ENCODE peak calls at places on chromosomes 4 and X, in seven cellular contexts. One of them, this sample, is unnamed.

GRCh38 chr4:53905935-53906377 is 158.4 kb downstream of the CHIC2 start:
- DNase-seq in fibroblast of pulmonary artery: peak
- DNase-seq in Peyer's patch: no peak
- DNase-seq in WERI-Rb-1: no peak
- DNase-seq in fibroblast of mammary gland: peak
- DNase-seq in foreskin fibroblast: peak
- DNase-seq in nephron progenitor cell: peak
- DNase-seq in this sample: no peak

GRCh38 chrX:147228153-147228552 is 413.6 kb upstream of the CXorf51A start:
- DNase-seq in fibroblast of mammary gland: no peak
- DNase-seq in foreskin fibroblast: no peak
- DNase-seq in nephron progenitor cell: no peak
- DNase-seq in WERI-Rb-1: no peak
- DNase-seq in Peyer's patch: no peak
- DNase-seq in fibroblast of pulmonary artery: no peak
- DNase-seq in this sample: no peak

GRCh38 chrX:134167804-134168203 is 69.2 kb upstream of the CCDC160 start:
- DNase-seq in WERI-Rb-1: no peak
- DNase-seq in fibroblast of pulmonary artery: no peak
- DNase-seq in fibroblast of mammary gland: no peak
- DNase-seq in nephron progenitor cell: no peak
- DNase-seq in Peyer's patch: no peak
- DNase-seq in foreskin fibroblast: no peak
- DNase-seq in this sample: no peak

GRCh38 chrX:28398352-28398751 is 188.9 kb upstream of the IL1RAPL1 start:
- DNase-seq in WERI-Rb-1: no peak
- DNase-seq in foreskin fibroblast: no peak
- DNase-seq in Peyer's patch: no peak
- DNase-seq in fibroblast of pulmonary artery: no peak
- DNase-seq in fibroblast of mammary gland: no peak
- DNase-seq in nephron progenitor cell: no peak
- DNase-seq in this sample: no peak

GRCh38 chrX:97332963-97333362 is 449.3 kb downstream of the RPA4 start:
- DNase-seq in foreskin fibroblast: peak
- DNase-seq in fibroblast of pulmonary artery: peak
- DNase-seq in WERI-Rb-1: no peak
- DNase-seq in fibroblast of mammary gland: peak
- DNase-seq in Peyer's patch: no peak
- DNase-seq in nephron progenitor cell: no peak
- DNase-seq in this sample: no peak

GRCh38 chr4:84917087-84917821 is 49.2 kb downstream of the WDFY3 start:
- DNase-seq in fibroblast of mammary gland: no peak
- DNase-seq in foreskin fibroblast: no peak
- DNase-seq in WERI-Rb-1: no peak
- DNase-seq in fibroblast of pulmonary artery: no peak
- DNase-seq in Peyer's patch: no peak
- DNase-seq in nephron progenitor cell: no peak
- DNase-seq in this sample: no peak

GRCh38 chr4:174681723-174682300 is 147.2 kb downstream of the GLRA3 start:
- DNase-seq in nephron progenitor cell: no peak
- DNase-seq in WERI-Rb-1: no peak
- DNase-seq in Peyer's patch: no peak
- DNase-seq in fibroblast of pulmonary artery: peak
- DNase-seq in fibroblast of mammary gland: peak
- DNase-seq in foreskin fibroblast: peak
- DNase-seq in this sample: no peak

GRCh38 chr4:129428454-129428853 is 332.5 kb downstream of the C4orf33 start:
- DNase-seq in foreskin fibroblast: no peak
- DNase-seq in Peyer's patch: no peak
- DNase-seq in nephron progenitor cell: no peak
- DNase-seq in fibroblast of pulmonary artery: no peak
- DNase-seq in fibroblast of mammary gland: no peak
- DNase-seq in WERI-Rb-1: no peak
- DNase-seq in this sample: no peak

GRCh38 chr4:17574206-17574605 is 2.8 kb upstream of the LAP3 start:
- DNase-seq in WERI-Rb-1: no peak
- DNase-seq in nephron progenitor cell: no peak
- DNase-seq in Peyer's patch: no peak
- DNase-seq in fibroblast of pulmonary artery: no peak
- DNase-seq in fibroblast of mammary gland: no peak
- DNase-seq in foreskin fibroblast: no peak
- DNase-seq in this sample: no peak

GRCh38 chrX:21847342-21847741 is 7.9 kb downstream of the MBTPS2 start:
- DNase-seq in WERI-Rb-1: no peak
- DNase-seq in foreskin fibroblast: no peak
- DNase-seq in Peyer's patch: no peak
- DNase-seq in nephron progenitor cell: no peak
- DNase-seq in fibroblast of pulmonary artery: no peak
- DNase-seq in fibroblast of mammary gland: no peak
- DNase-seq in this sample: no peak

GRCh38 chr4:25860586-25861421 is 2.0 kb downstream of the SEL1L3 start:
- DNase-seq in Peyer's patch: peak
- DNase-seq in nephron progenitor cell: no peak
- DNase-seq in foreskin fibroblast: no peak
- DNase-seq in WERI-Rb-1: no peak
- DNase-seq in fibroblast of mammary gland: no peak
- DNase-seq in fibroblast of pulmonary artery: peak
- DNase-seq in this sample: no peak

GRCh38 chrX:80432441-80432840 is 12.2 kb downstream of the TENT5D start:
- DNase-seq in Peyer's patch: no peak
- DNase-seq in nephron progenitor cell: no peak
- DNase-seq in fibroblast of pulmonary artery: no peak
- DNase-seq in fibroblast of mammary gland: no peak
- DNase-seq in WERI-Rb-1: no peak
- DNase-seq in foreskin fibroblast: no peak
- DNase-seq in this sample: no peak

GRCh38 chr4:184016742-184017668 is 111.9 kb downstream of the STOX2 start:
- DNase-seq in Peyer's patch: no peak
- DNase-seq in fibroblast of mammary gland: no peak
- DNase-seq in foreskin fibroblast: no peak
- DNase-seq in WERI-Rb-1: no peak
- DNase-seq in nephron progenitor cell: no peak
- DNase-seq in fibroblast of pulmonary artery: no peak
- DNase-seq in this sample: no peak

GRCh38 chr4:23884261-23884660 is 5.6 kb downstream of the PPARGC1A start:
- DNase-seq in nephron progenitor cell: no peak
- DNase-seq in Peyer's patch: no peak
- DNase-seq in foreskin fibroblast: no peak
- DNase-seq in fibroblast of pulmonary artery: no peak
- DNase-seq in WERI-Rb-1: no peak
- DNase-seq in fibroblast of mammary gland: peak
- DNase-seq in this sample: no peak

GRCh38 chr4:23878912-23879732 is 10.7 kb downstream of the PPARGC1A start:
- DNase-seq in foreskin fibroblast: peak
- DNase-seq in fibroblast of pulmonary artery: no peak
- DNase-seq in fibroblast of mammary gland: no peak
- DNase-seq in Peyer's patch: no peak
- DNase-seq in WERI-Rb-1: no peak
- DNase-seq in nephron progenitor cell: no peak
- DNase-seq in this sample: no peak

GRCh38 chr4:23881052-23881501 is 8.8 kb downstream of the PPARGC1A start:
- DNase-seq in fibroblast of mammary gland: no peak
- DNase-seq in fibroblast of pulmonary artery: peak
- DNase-seq in Peyer's patch: no peak
- DNase-seq in foreskin fibroblast: peak
- DNase-seq in nephron progenitor cell: no peak
- DNase-seq in WERI-Rb-1: no peak
- DNase-seq in this sample: no peak

GRCh38 chr4:23882976-23883531 is 6.8 kb downstream of the PPARGC1A start:
- DNase-seq in foreskin fibroblast: no peak
- DNase-seq in fibroblast of mammary gland: no peak
- DNase-seq in Peyer's patch: no peak
- DNase-seq in nephron progenitor cell: no peak
- DNase-seq in fibroblast of pulmonary artery: no peak
- DNase-seq in WERI-Rb-1: no peak
- DNase-seq in this sample: no peak

DNA sequence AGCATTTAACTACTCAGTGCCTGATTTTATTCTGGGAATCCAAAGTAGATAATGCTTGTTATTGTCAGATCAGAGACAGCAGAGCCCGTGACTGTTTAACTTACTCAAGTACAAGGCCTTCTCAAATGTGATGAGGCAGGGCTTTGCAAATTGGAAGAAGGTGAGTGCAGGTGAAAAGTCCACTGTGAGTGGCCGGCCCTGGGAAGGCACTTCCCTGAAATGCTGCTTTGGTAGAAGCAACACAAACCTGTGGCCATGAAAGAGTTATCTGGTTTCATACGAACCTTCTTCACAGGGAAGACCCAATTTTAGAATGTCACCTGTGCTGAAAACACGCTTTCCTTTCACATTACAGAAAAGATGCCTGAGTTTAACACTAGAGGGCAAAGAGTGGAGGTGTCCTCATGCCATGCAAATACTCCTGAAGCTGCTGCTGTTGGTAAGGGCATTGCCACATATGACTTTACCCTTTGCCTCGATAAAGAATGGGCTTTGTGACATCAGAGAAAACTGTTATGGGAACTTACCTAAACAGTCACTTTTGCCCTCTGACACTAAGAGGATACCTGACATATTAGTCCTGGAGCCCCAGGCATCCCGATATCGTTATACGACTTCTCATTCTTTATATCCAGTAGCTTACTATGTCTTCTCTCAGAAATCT is 8.0 kb downstream of the PPARGC1A start:
- DNase-seq in fibroblast of mammary gland: no peak
- DNase-seq in fibroblast of pulmonary artery: no peak
- DNase-seq in foreskin fibroblast: no peak
- DNase-seq in WERI-Rb-1: no peak
- DNase-seq in Peyer's patch: no peak
- DNase-seq in nephron progenitor cell: no peak
- DNase-seq in this sample: no peak
- TF ChIP-seq CTCF in fibroblast of mammary gland: peak
- TF ChIP-seq CTCF in fibroblast of pulmonary artery: no peak
- TF ChIP-seq CTCF in foreskin fibroblast: no peak
- TF ChIP-seq CTCF in WERI-Rb-1: peak
- TF ChIP-seq CTCF in Peyer's patch: no peak
- TF ChIP-seq CTCF in nephron progenitor cell: no peak
- TF ChIP-seq CTCF in this sample: peak

GRCh38 chrX:2819345-2820130 is 9.2 kb upstream of the GYG2 start:
- DNase-seq in fibroblast of pulmonary artery: peak
- DNase-seq in foreskin fibroblast: peak
- DNase-seq in WERI-Rb-1: peak
- DNase-seq in nephron progenitor cell: no peak
- DNase-seq in fibroblast of mammary gland: peak
- DNase-seq in Peyer's patch: no peak
- DNase-seq in this sample: no peak
- TF ChIP-seq CTCF in fibroblast of pulmonary artery: peak
- TF ChIP-seq CTCF in foreskin fibroblast: peak
- TF ChIP-seq CTCF in WERI-Rb-1: peak
- TF ChIP-seq CTCF in nephron progenitor cell: no peak
- TF ChIP-seq CTCF in fibroblast of mammary gland: peak
- TF ChIP-seq CTCF in Peyer's patch: no peak
- TF ChIP-seq CTCF in this sample: peak

GRCh38 chrX:112043997-112044396 is 38.6 kb downstream of the TRPC5 start:
- DNase-seq in WERI-Rb-1: no peak
- DNase-seq in nephron progenitor cell: peak
- DNase-seq in fibroblast of mammary gland: peak
- DNase-seq in fibroblast of pulmonary artery: peak
- DNase-seq in Peyer's patch: no peak
- DNase-seq in foreskin fibroblast: no peak
- DNase-seq in this sample: no peak
- TF ChIP-seq CTCF in WERI-Rb-1: no peak
- TF ChIP-seq CTCF in nephron progenitor cell: peak
- TF ChIP-seq CTCF in fibroblast of mammary gland: peak
- TF ChIP-seq CTCF in fibroblast of pulmonary artery: no peak
- TF ChIP-seq CTCF in Peyer's patch: no peak
- TF ChIP-seq CTCF in foreskin fibroblast: no peak
- TF ChIP-seq CTCF in this sample: peak

GRCh38 chr4:106522839-106523238 is 154.3 kb upstream of the GIMD1 start:
- DNase-seq in nephron progenitor cell: no peak
- DNase-seq in foreskin fibroblast: peak
- DNase-seq in fibroblast of mammary gland: peak
- DNase-seq in Peyer's patch: no peak
- DNase-seq in WERI-Rb-1: peak
- DNase-seq in fibroblast of pulmonary artery: no peak
- DNase-seq in this sample: no peak
- TF ChIP-seq CTCF in nephron progenitor cell: no peak
- TF ChIP-seq CTCF in foreskin fibroblast: peak
- TF ChIP-seq CTCF in fibroblast of mammary gland: peak
- TF ChIP-seq CTCF in Peyer's patch: no peak
- TF ChIP-seq CTCF in WERI-Rb-1: peak
- TF ChIP-seq CTCF in fibroblast of pulmonary artery: peak
- TF ChIP-seq CTCF in this sample: no peak